ENCODE peak calls at places on chromosomes 6 and 20, in nine cellular contexts. G, B, S, F, M, Z, T, U and H are unnamed samples.

GRCh38 chr20:57702091-57702490 is 7.7 kb downstream of the PMEPA1 start:
- DNase-seq in G (no peak), B (no peak), S (no peak), F (no peak), M (no peak), Z (no peak), T (no peak), U (no peak), H (no peak)

GRCh38 chr6:155505560-155505959 is 49.9 kb upstream of the NOX3 start:
- DNase-seq in G (no peak), B (no peak), S (no peak), F (no peak), M (no peak), Z (no peak), T (no peak), U (no peak), H (no peak)

GRCh38 chr20:54506643-54507042 is 31.2 kb downstream of the DOK5 start:
- DNase-seq in G (no peak), B (no peak), S (no peak), F (no peak), M (no peak), Z (no peak), T (no peak), U (no peak), H (no peak)

GRCh38 chr6:37357288-37357687 is 3.5 kb downstream of the RNF8 start:
- DNase-seq in G (no peak), B (no peak), S (no peak), F (no peak), M (no peak), Z (no peak), T (no peak), U (no peak), H (no peak)

GRCh38 chr6:20379231-20379630 is 22.4 kb upstream of the E2F3 start:
- DNase-seq in G (no peak), B (no peak), S (no peak), F (no peak), M (no peak), Z (no peak), T (no peak), U (no peak), H (no peak)

GRCh38 chr6:81487489-81487888 is 265.0 kb downstream of the TENT5A start:
- DNase-seq in G (peak), B (no peak), S (no peak), F (peak), M (no peak), Z (no peak), T (no peak), U (peak), H (no peak)

GRCh38 chr6:12075067-12075563 is 63.0 kb downstream of the HIVEP1 start:
- DNase-seq in G (no peak), B (no peak), S (no peak), F (no peak), M (no peak), Z (no peak), T (no peak), U (no peak), H (no peak)

GRCh38 chr6:157983439-157984119 is 1.9 kb downstream of the SYNJ2 start:
- DNase-seq in G (no peak), B (no peak), S (no peak), F (no peak), M (no peak), Z (no peak), T (no peak), U (no peak), H (no peak)

GRCh38 chr20:31590717-31591225 is 14.3 kb upstream of the ID1 start:
- DNase-seq in G (no peak), B (peak), S (no peak), F (no peak), M (no peak), Z (no peak), T (no peak), U (no peak), H (peak)